ENCODE peak calls at places on chromosomes 3 and 15, in seven cellular contexts. One of them, this sample, is unnamed.

GRCh38 chr3:119294889-119295769 is 946 bp downstream of the ARHGAP31 start:
- DNase-seq in HFF-Myc: no peak
- DNase-seq in cardiac muscle cell: peak
- DNase-seq in IMR-90: peak
- DNase-seq in GM12865: peak
- DNase-seq in tibial artery: peak
- DNase-seq in cardiac fibroblast: peak
- DNase-seq in this sample: no peak

GRCh38 chr3:158097571-158098553 is 8.4 kb downstream of the SHOX2 start:
- DNase-seq in HFF-Myc: no peak
- DNase-seq in cardiac muscle cell: peak
- DNase-seq in IMR-90: peak
- DNase-seq in GM12865: peak
- DNase-seq in tibial artery: no peak
- DNase-seq in cardiac fibroblast: peak
- DNase-seq in this sample: no peak

GRCh38 chr3:176661432-176661964 is 535.8 kb downstream of the TBL1XR1 start:
- DNase-seq in HFF-Myc: no peak
- DNase-seq in cardiac muscle cell: no peak
- DNase-seq in IMR-90: no peak
- DNase-seq in GM12865: no peak
- DNase-seq in tibial artery: no peak
- DNase-seq in cardiac fibroblast: no peak
- DNase-seq in this sample: no peak

GRCh38 chr3:12287727-12288465 is 974 bp upstream of the PPARG start:
- DNase-seq in HFF-Myc: no peak
- DNase-seq in cardiac muscle cell: peak
- DNase-seq in IMR-90: no peak
- DNase-seq in GM12865: no peak
- DNase-seq in tibial artery: no peak
- DNase-seq in cardiac fibroblast: peak
- DNase-seq in this sample: no peak

GRCh38 chr3:48280883-48281282 is 40.0 kb downstream of the ZNF589 start:
- DNase-seq in HFF-Myc: no peak
- DNase-seq in cardiac muscle cell: no peak
- DNase-seq in IMR-90: no peak
- DNase-seq in GM12865: no peak
- DNase-seq in tibial artery: no peak
- DNase-seq in cardiac fibroblast: no peak
- DNase-seq in this sample: no peak

GRCh38 chr3:15361494-15362214 is 29.3 kb upstream of the SH3BP5 start:
- DNase-seq in HFF-Myc: no peak
- DNase-seq in cardiac muscle cell: no peak
- DNase-seq in IMR-90: peak
- DNase-seq in GM12865: peak
- DNase-seq in tibial artery: peak
- DNase-seq in cardiac fibroblast: peak
- DNase-seq in this sample: no peak

GRCh38 chr15:89827821-89828220 is 13.2 kb upstream of the ANPEP start:
- DNase-seq in HFF-Myc: no peak
- DNase-seq in cardiac muscle cell: no peak
- DNase-seq in IMR-90: no peak
- DNase-seq in GM12865: no peak
- DNase-seq in tibial artery: no peak
- DNase-seq in cardiac fibroblast: no peak
- DNase-seq in this sample: no peak

GRCh38 chr15:38440353-38441129 is 13.4 kb upstream of the FAM98B start:
- DNase-seq in HFF-Myc: peak
- DNase-seq in cardiac muscle cell: peak
- DNase-seq in IMR-90: peak
- DNase-seq in GM12865: peak
- DNase-seq in tibial artery: no peak
- DNase-seq in cardiac fibroblast: peak
- DNase-seq in this sample: peak

GRCh38 chr3:188780188-188781147 is 391.3 kb upstream of the TPRG1 start:
- DNase-seq in HFF-Myc: no peak
- DNase-seq in cardiac muscle cell: no peak
- DNase-seq in IMR-90: no peak
- DNase-seq in GM12865: no peak
- DNase-seq in tibial artery: peak
- DNase-seq in cardiac fibroblast: peak
- DNase-seq in this sample: peak

GRCh38 chr3:31625358-31625757 is 92.6 kb downstream of the STT3B start:
- DNase-seq in HFF-Myc: no peak
- DNase-seq in cardiac muscle cell: no peak
- DNase-seq in IMR-90: no peak
- DNase-seq in GM12865: no peak
- DNase-seq in tibial artery: no peak
- DNase-seq in cardiac fibroblast: no peak
- DNase-seq in this sample: no peak

GRCh38 chr3:14925729-14926591 is 21.4 kb upstream of the NR2C2 start:
- DNase-seq in HFF-Myc: peak
- DNase-seq in cardiac muscle cell: peak
- DNase-seq in IMR-90: peak
- DNase-seq in GM12865: peak
- DNase-seq in tibial artery: no peak
- DNase-seq in cardiac fibroblast: peak
- DNase-seq in this sample: peak

GRCh38 chr3:154148541-154148940 is 27.4 kb downstream of the ARHGEF26 start:
- DNase-seq in HFF-Myc: no peak
- DNase-seq in cardiac muscle cell: no peak
- DNase-seq in IMR-90: no peak
- DNase-seq in GM12865: no peak
- DNase-seq in tibial artery: no peak
- DNase-seq in cardiac fibroblast: no peak
- DNase-seq in this sample: no peak

GRCh38 chr15:67824900-67825879 is at the start of gene SKOR1:
- DNase-seq in HFF-Myc: no peak
- DNase-seq in cardiac muscle cell: peak
- DNase-seq in IMR-90: peak
- DNase-seq in GM12865: no peak
- DNase-seq in tibial artery: no peak
- DNase-seq in cardiac fibroblast: peak
- DNase-seq in this sample: no peak

GRCh38 chr3:184740509-184741258 is 28.8 kb upstream of the MAGEF1 start:
- DNase-seq in HFF-Myc: no peak
- DNase-seq in cardiac muscle cell: no peak
- DNase-seq in IMR-90: peak
- DNase-seq in GM12865: no peak
- DNase-seq in tibial artery: no peak
- DNase-seq in cardiac fibroblast: peak
- DNase-seq in this sample: no peak

DNA sequence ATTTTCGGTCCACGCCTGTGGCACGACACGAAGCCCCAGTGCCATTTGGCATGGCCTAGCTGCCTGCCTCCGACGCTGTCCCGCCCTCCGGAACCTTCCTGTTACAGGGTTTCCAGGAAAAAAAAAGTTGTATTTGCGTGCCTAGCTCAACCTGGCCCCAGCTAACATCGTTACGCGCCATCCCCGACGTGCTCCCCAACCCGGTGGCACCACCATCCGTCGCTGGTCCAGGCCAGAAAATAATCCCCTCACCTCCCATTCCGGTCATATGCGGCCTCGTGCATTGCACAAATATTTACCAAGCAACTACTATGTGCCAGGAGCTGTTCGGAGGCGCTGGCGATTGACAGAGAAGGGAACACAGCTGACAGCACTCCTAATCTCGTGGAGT is 1.4 kb upstream of the CYP1A1 start:
- DNase-seq in HFF-Myc: no peak
- DNase-seq in cardiac muscle cell: no peak
- DNase-seq in IMR-90: no peak
- DNase-seq in GM12865: no peak
- DNase-seq in tibial artery: no peak
- DNase-seq in cardiac fibroblast: no peak
- DNase-seq in this sample: no peak
- H3K4me3 ChIP-seq in HFF-Myc: peak
- H3K4me3 ChIP-seq in cardiac muscle cell: no peak
- H3K4me3 ChIP-seq in IMR-90: peak
- H3K4me3 ChIP-seq in GM12865: no peak
- H3K4me3 ChIP-seq in tibial artery: peak
- H3K4me3 ChIP-seq in cardiac fibroblast: peak
- H3K4me3 ChIP-seq in this sample: peak

GRCh38 chr15:60351066-60351465 is 46.7 kb downstream of the ANXA2 start:
- DNase-seq in HFF-Myc: no peak
- DNase-seq in cardiac muscle cell: no peak
- DNase-seq in IMR-90: no peak
- DNase-seq in GM12865: no peak
- DNase-seq in tibial artery: no peak
- DNase-seq in cardiac fibroblast: peak
- DNase-seq in this sample: no peak
- H3K4me3 ChIP-seq in HFF-Myc: no peak
- H3K4me3 ChIP-seq in cardiac muscle cell: no peak
- H3K4me3 ChIP-seq in IMR-90: no peak
- H3K4me3 ChIP-seq in GM12865: no peak
- H3K4me3 ChIP-seq in tibial artery: no peak
- H3K4me3 ChIP-seq in cardiac fibroblast: no peak
- H3K4me3 ChIP-seq in this sample: no peak

GRCh38 chr15:39585394-39585841 is 4.5 kb downstream of the THBS1 start:
- DNase-seq in HFF-Myc: peak
- DNase-seq in cardiac muscle cell: no peak
- DNase-seq in IMR-90: peak
- DNase-seq in GM12865: peak
- DNase-seq in tibial artery: no peak
- DNase-seq in cardiac fibroblast: no peak
- DNase-seq in this sample: no peak
- H3K4me3 ChIP-seq in HFF-Myc: peak
- H3K4me3 ChIP-seq in cardiac muscle cell: no peak
- H3K4me3 ChIP-seq in IMR-90: peak
- H3K4me3 ChIP-seq in GM12865: no peak
- H3K4me3 ChIP-seq in tibial artery: no peak
- H3K4me3 ChIP-seq in cardiac fibroblast: no peak
- H3K4me3 ChIP-seq in this sample: peak

GRCh38 chr3:141945726-141946125 is 69.3 kb downstream of the ATP1B3 start:
- DNase-seq in HFF-Myc: no peak
- DNase-seq in cardiac muscle cell: no peak
- DNase-seq in IMR-90: no peak
- DNase-seq in GM12865: no peak
- DNase-seq in tibial artery: no peak
- DNase-seq in cardiac fibroblast: no peak
- DNase-seq in this sample: peak

GRCh38 chr3:141950572-141951493 is 74.4 kb downstream of the ATP1B3 start:
- DNase-seq in HFF-Myc: no peak
- DNase-seq in cardiac muscle cell: no peak
- DNase-seq in IMR-90: no peak
- DNase-seq in GM12865: no peak
- DNase-seq in tibial artery: no peak
- DNase-seq in cardiac fibroblast: no peak
- DNase-seq in this sample: no peak

GRCh38 chr3:141952611-141953010 is 76.2 kb downstream of the ATP1B3 start:
- DNase-seq in HFF-Myc: no peak
- DNase-seq in cardiac muscle cell: no peak
- DNase-seq in IMR-90: no peak
- DNase-seq in GM12865: no peak
- DNase-seq in tibial artery: no peak
- DNase-seq in cardiac fibroblast: no peak
- DNase-seq in this sample: no peak

GRCh38 chr3:141949972-141950371 is 73.5 kb downstream of the ATP1B3 start:
- DNase-seq in HFF-Myc: no peak
- DNase-seq in cardiac muscle cell: no peak
- DNase-seq in IMR-90: no peak
- DNase-seq in GM12865: no peak
- DNase-seq in tibial artery: no peak
- DNase-seq in cardiac fibroblast: no peak
- DNase-seq in this sample: no peak

DNA sequence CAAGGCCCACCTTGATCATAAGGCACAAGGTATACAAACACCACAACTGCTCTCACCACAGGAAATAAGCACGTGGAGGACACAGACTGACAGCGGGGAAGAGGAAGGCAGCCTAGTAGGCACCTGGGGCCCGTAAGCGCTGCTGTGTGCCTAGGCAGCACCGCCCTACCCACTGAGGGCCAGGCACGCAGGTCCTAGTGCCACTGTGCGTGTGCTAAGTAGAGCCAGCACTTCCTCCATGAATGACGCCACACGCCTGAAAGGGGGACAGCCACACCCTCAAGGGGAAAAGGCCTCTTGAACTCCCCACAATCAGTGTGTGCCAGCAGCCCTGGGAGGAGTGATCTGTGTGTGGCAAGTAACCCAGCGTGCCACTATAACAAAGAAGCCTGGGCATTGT is 73.0 kb downstream of the ATP1B3 start:
- DNase-seq in HFF-Myc: no peak
- DNase-seq in cardiac muscle cell: no peak
- DNase-seq in IMR-90: no peak
- DNase-seq in GM12865: no peak
- DNase-seq in tibial artery: no peak
- DNase-seq in cardiac fibroblast: no peak
- DNase-seq in this sample: no peak
- H3K4me3 ChIP-seq in HFF-Myc: no peak
- H3K4me3 ChIP-seq in cardiac muscle cell: no peak
- H3K4me3 ChIP-seq in IMR-90: no peak
- H3K4me3 ChIP-seq in GM12865: no peak
- H3K4me3 ChIP-seq in tibial artery: no peak
- H3K4me3 ChIP-seq in cardiac fibroblast: no peak
- H3K4me3 ChIP-seq in this sample: no peak

This sample was measured in skeletal muscle cell.